ENCODE peak calls at places on chromosomes 6 and 20, in five cellular contexts. T, C, Z, J and D are unnamed samples.

GRCh38 chr6:90484903-90485302 is 102.0 kb downstream of the MAP3K7 start:
- DNase-seq in T (peak; percentile 11), C (no peak), Z (no peak), J (no peak), D (no peak)

GRCh38 chr6:121055572-121056163 is 278.6 kb downstream of the TBC1D32 start:
- DNase-seq in T (no peak), C (no peak), Z (no peak), J (peak; percentile 23), D (peak; percentile 72)

GRCh38 chr6:139173822-139174221 is 38.9 kb downstream of the HECA start:
- DNase-seq in T (no peak), C (no peak), Z (no peak), J (no peak), D (no peak)

GRCh38 chr6:168387911-168388310 is 53.1 kb upstream of the SMOC2 start:
- DNase-seq in T (no peak), C (no peak), Z (no peak), J (peak; percentile 37), D (no peak)

GRCh38 chr6:3838992-3839867 is 9.9 kb upstream of the FAM50B start:
- DNase-seq in T (no peak), C (no peak), Z (no peak), J (no peak), D (peak; percentile 80)

GRCh38 chr6:47392251-47392650 is 82.5 kb upstream of the TNFRSF21 start:
- DNase-seq in T (no peak), C (no peak), Z (no peak), J (no peak), D (no peak)

GRCh38 chr20:25037288-25038102 is 20.4 kb downstream of the ACSS1 start:
- DNase-seq in T (no peak), C (no peak), Z (peak; percentile 22), J (no peak), D (no peak)

GRCh38 chr6:45591816-45592359 is 214.2 kb upstream of the SUPT3H start:
- DNase-seq in T (no peak), C (no peak), Z (no peak), J (no peak), D (no peak)

GRCh38 chr6:7341989-7342742 is 29.2 kb upstream of the SSR1 start:
- DNase-seq in T (no peak), C (no peak), Z (no peak), J (no peak), D (peak; percentile 23)

GRCh38 chr20:58822748-58823730 is 27.7 kb downstream of the GNAS-AS1 start:
- DNase-seq in T (no peak), C (no peak), Z (no peak), J (no peak), D (no peak)

GRCh38 chr6:80132942-80133517 is 26.6 kb downstream of the BCKDHB start:
- DNase-seq in T (peak; percentile 54), C (peak; percentile 28), Z (no peak), J (peak; percentile 10), D (peak; percentile 75)

GRCh38 chr6:166683477-166683876 is 56.4 kb upstream of the RPS6KA2 start:
- DNase-seq in T (no peak), C (no peak), Z (no peak), J (no peak), D (no peak)

GRCh38 chr20:62685781-62686555 is 22.7 kb upstream of the NTSR1 start:
- DNase-seq in T (peak; percentile 59), C (no peak), Z (peak; percentile 93), J (peak; percentile 40), D (no peak)

GRCh38 chr20:40880063-40880715 is 148.4 kb upstream of the TOP1 start:
- DNase-seq in T (no peak), C (no peak), Z (no peak), J (no peak), D (no peak)

GRCh38 chr6:34745277-34746103 is 11.8 kb upstream of the SNRPC start:
- DNase-seq in T (no peak), C (no peak), Z (no peak), J (no peak), D (peak; percentile 18)

GRCh38 chr6:108989700-108990099 is 104.9 kb downstream of the SESN1 start:
- DNase-seq in T (no peak), C (no peak), Z (no peak), J (no peak), D (no peak)

GRCh38 chr20:31806564-31807355 is 12.4 kb upstream of the MYLK2 start:
- DNase-seq in T (no peak), C (no peak), Z (no peak), J (no peak), D (no peak)

GRCh38 chr6:5394280-5394679 is 133.0 kb downstream of the FARS2 start:
- DNase-seq in T (no peak), C (no peak), Z (no peak), J (no peak), D (peak; percentile 60)

GRCh38 chr6:5390177-5390576 is 128.9 kb downstream of the FARS2 start:
- DNase-seq in T (no peak), C (no peak), Z (no peak), J (no peak), D (no peak)

GRCh38 chr6:5399391-5399790 is 138.1 kb downstream of the FARS2 start:
- DNase-seq in T (no peak), C (no peak), Z (no peak), J (no peak), D (no peak)

GRCh38 chr6:5398530-5398929 is 137.2 kb downstream of the FARS2 start:
- DNase-seq in T (no peak), C (no peak), Z (no peak), J (no peak), D (peak; percentile 59)

DNA sequence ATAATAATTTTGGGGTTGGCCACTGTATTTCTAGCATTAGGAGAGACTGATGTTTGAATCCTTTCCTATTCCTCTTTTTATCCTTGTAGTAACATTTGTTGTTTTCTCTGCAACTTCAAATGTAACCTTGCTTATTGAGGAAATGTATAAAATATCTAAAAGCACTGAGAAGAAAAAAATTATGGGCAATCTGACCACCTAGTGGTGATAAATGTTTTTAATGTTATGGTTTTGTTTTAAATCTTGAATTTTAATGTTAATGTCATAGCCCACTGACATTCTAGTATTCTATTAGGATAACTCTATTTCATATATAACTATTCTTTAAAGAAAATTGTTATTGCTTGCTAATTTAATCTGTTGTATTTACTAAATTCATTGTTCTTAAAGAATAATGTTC is 134.4 kb downstream of the FARS2 start:
- DNase-seq in T (no peak), C (no peak), Z (no peak), J (no peak), D (no peak)
- TF ChIP-seq CTCF in T (peak; percentile 13), C (no peak), Z (no peak), J (no peak), D (no peak)

GRCh38 chr6:33609019-33609418 is 12.1 kb upstream of the ITPR3 start:
- DNase-seq in T (no peak), C (no peak), Z (no peak), J (no peak), D (no peak)

GRCh38 chr6:33607126-33607783 is 13.9 kb upstream of the ITPR3 start:
- DNase-seq in T (no peak), C (no peak), Z (no peak), J (no peak), D (no peak)

GRCh38 chr6:33606642-33607041 is 14.5 kb upstream of the ITPR3 start:
- DNase-seq in T (no peak), C (no peak), Z (no peak), J (no peak), D (no peak)

GRCh38 chr6:33609444-33610034 is 11.6 kb upstream of the ITPR3 start:
- DNase-seq in T (no peak), C (no peak), Z (no peak), J (no peak), D (peak; percentile 39)

DNA sequence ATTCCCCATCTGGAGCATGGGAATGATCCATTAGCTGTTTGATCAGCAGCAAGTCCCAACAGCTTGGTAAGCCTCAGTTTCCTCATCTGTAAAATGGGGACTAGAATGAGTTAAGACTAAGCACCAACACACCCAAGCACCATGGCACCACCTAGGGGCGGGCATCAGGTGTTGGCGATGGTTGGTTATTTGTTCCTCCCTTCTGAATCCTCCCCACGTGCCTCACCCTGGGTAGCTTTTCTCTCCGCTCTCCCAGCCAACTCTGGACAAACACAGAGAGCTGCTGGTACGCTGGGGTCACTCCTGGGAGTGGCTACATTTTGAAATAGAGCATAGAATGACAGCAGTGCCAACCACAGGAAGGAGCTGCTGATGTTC is 13.3 kb upstream of the ITPR3 start:
- DNase-seq in T (no peak), C (no peak), Z (no peak), J (no peak), D (peak; percentile 71)
- TF ChIP-seq CTCF in T (no peak), C (peak; percentile 54), Z (no peak), J (no peak), D (peak; percentile 42)

DNA sequence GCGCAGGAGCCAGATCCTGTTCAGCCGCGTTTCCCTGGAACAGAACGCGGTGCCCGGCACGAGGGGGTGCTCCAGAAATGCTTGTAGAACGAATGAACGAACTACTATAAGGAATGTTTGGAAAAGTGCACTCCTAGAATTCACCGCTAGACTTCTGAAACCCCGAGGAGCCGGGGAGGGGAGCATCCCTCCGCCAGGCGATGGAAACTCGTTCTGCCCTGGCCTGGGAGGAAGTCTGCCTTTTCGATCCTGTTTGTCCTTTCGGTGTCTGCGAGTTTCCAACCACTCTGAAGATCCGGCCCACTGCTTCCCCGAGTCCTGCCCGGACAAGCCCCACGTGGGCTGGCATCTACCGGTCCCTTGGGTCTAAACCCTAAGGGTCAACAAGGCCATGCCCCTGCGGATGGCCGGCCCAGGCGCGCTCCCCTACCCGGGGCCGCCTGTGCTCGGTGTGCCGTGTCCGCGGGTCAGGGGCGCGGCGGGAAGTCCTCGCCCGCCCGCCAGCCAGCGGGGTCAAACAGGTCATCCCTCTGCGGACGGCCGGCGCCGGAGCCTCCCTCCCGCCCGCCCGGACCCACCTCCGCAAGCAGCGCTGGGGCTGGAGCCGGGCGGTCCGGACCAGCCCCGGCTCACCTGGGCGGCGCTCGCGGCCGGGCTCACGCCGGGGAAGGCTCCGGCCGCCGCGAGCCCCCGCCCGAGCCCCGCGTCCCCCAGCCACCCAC is 521 bp downstream of the SULF2 start:
- DNase-seq in T (no peak), C (peak; percentile 38), Z (no peak), J (peak; percentile 66), D (peak; percentile 44)
- TF ChIP-seq CTCF in T (no peak), C (no peak), Z (no peak), J (no peak), D (no peak)

DNA sequence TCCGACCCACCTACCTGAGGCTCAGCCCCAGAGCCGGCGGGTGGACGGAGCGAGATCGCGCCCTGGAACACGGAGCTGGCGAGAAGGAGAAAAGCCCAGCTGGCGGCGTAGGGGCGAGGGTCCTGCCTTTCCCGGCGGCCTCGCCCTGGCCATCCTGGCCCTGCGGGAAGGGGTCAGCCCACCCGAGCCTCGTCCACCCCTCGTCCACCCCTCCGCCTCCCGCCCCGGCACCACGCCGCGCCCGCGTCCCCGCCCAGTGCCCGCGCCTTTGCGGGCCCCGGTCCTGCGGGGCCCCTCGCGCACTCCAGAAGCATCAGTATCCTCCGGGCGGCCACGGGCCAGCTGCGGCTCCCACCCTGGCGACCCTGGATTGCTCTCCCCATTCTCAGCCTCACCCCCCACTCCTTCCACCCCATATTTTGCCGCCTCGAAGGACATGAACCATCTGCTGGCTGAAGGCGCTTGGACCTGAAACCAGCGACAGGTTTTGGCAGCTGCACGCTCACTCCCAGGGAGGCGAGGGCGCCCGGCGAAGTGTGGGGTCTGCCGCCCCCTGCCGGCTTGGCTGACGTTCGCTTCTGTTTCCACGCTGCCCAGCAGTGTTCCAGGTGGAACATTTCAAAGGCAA is 65.1 kb downstream of the PLG start:
- DNase-seq in T (peak; percentile 36), C (peak; percentile 82), Z (no peak), J (peak; percentile 86), D (peak; percentile 28)
- TF ChIP-seq CTCF in T (peak; percentile 73), C (peak; percentile 93), Z (no peak), J (peak; percentile 89), D (peak; percentile 48)

GRCh38 chr6:72580281-72580940 is 41.5 kb upstream of the KCNQ5 start:
- DNase-seq in T (no peak), C (peak; percentile 33), Z (no peak), J (no peak), D (peak; percentile 73)
- TF ChIP-seq CTCF in T (peak; percentile 40), C (peak; percentile 72), Z (peak; percentile 42), J (peak; percentile 27), D (peak; percentile 61)

GRCh38 chr20:37007898-37008649 is 56.6 kb upstream of the SAMHD1 start:
- DNase-seq in T (no peak), C (no peak), Z (no peak), J (no peak), D (peak; percentile 16)
- TF ChIP-seq CTCF in T (no peak), C (no peak), Z (peak; percentile 53), J (no peak), D (peak; percentile 23)